ENCODE peak calls at places on chromosomes 6 and 20, in seven cellular contexts. One of them, this sample, is unnamed.

GRCh38 chr6:147033267-147033666 is 170.9 kb upstream of the STXBP5 start:
- DNase-seq in activated effector memory CD4-positive, alpha-beta T cell treated with anti-CD3 and anti-CD28 coated beads, Interleukin-2, amount 50 U/mL, for 16 hours: no peak
- DNase-seq in H9: peak; percentile 62
- DNase-seq in amniotic stem cell: no peak
- DNase-seq in A673: no peak
- DNase-seq in left lobe of liver: no peak
- DNase-seq in caudate nucleus: no peak
- DNase-seq in this sample: no peak

GRCh38 chr6:31400467-31401289 is 2.7 kb upstream of the MICA start:
- DNase-seq in A673: peak; percentile 82
- DNase-seq in activated effector memory CD4-positive, alpha-beta T cell treated with anti-CD3 and anti-CD28 coated beads, Interleukin-2, amount 50 U/mL, for 16 hours: peak; percentile 93
- DNase-seq in amniotic stem cell: no peak
- DNase-seq in left lobe of liver: peak; percentile 86
- DNase-seq in H9: peak; percentile 68
- DNase-seq in caudate nucleus: no peak
- DNase-seq in this sample: peak; percentile 87

GRCh38 chr20:19981091-19981490 is 36.1 kb upstream of the NAA20 start:
- DNase-seq in H9: no peak
- DNase-seq in activated effector memory CD4-positive, alpha-beta T cell treated with anti-CD3 and anti-CD28 coated beads, Interleukin-2, amount 50 U/mL, for 16 hours: no peak
- DNase-seq in left lobe of liver: no peak
- DNase-seq in caudate nucleus: no peak
- DNase-seq in A673: peak; percentile 24
- DNase-seq in amniotic stem cell: no peak
- DNase-seq in this sample: no peak

GRCh38 chr20:46398963-46399362 is 7.5 kb downstream of the ELMO2 start:
- DNase-seq in H9: no peak
- DNase-seq in caudate nucleus: no peak
- DNase-seq in activated effector memory CD4-positive, alpha-beta T cell treated with anti-CD3 and anti-CD28 coated beads, Interleukin-2, amount 50 U/mL, for 16 hours: no peak
- DNase-seq in left lobe of liver: no peak
- DNase-seq in amniotic stem cell: no peak
- DNase-seq in A673: no peak
- DNase-seq in this sample: no peak

GRCh38 chr6:43150051-43150751 is 20.9 kb upstream of the SRF start:
- DNase-seq in left lobe of liver: peak; percentile 85
- DNase-seq in H9: no peak
- DNase-seq in activated effector memory CD4-positive, alpha-beta T cell treated with anti-CD3 and anti-CD28 coated beads, Interleukin-2, amount 50 U/mL, for 16 hours: no peak
- DNase-seq in A673: no peak
- DNase-seq in caudate nucleus: no peak
- DNase-seq in amniotic stem cell: no peak
- DNase-seq in this sample: no peak

GRCh38 chr6:22025468-22026159 is 271.2 kb downstream of the PRL start:
- DNase-seq in caudate nucleus: no peak
- DNase-seq in activated effector memory CD4-positive, alpha-beta T cell treated with anti-CD3 and anti-CD28 coated beads, Interleukin-2, amount 50 U/mL, for 16 hours: no peak
- DNase-seq in amniotic stem cell: no peak
- DNase-seq in A673: peak; percentile 90
- DNase-seq in left lobe of liver: no peak
- DNase-seq in H9: peak; percentile 68
- DNase-seq in this sample: no peak

GRCh38 chr20:24647713-24648112 is 178.3 kb downstream of the SYNDIG1 start:
- DNase-seq in H9: no peak
- DNase-seq in A673: no peak
- DNase-seq in left lobe of liver: no peak
- DNase-seq in amniotic stem cell: no peak
- DNase-seq in caudate nucleus: no peak
- DNase-seq in activated effector memory CD4-positive, alpha-beta T cell treated with anti-CD3 and anti-CD28 coated beads, Interleukin-2, amount 50 U/mL, for 16 hours: no peak
- DNase-seq in this sample: no peak

GRCh38 chr20:45303586-45304463 is 2.8 kb upstream of the RBPJL start:
- DNase-seq in amniotic stem cell: no peak
- DNase-seq in H9: no peak
- DNase-seq in left lobe of liver: no peak
- DNase-seq in A673: peak; percentile 65
- DNase-seq in caudate nucleus: no peak
- DNase-seq in activated effector memory CD4-positive, alpha-beta T cell treated with anti-CD3 and anti-CD28 coated beads, Interleukin-2, amount 50 U/mL, for 16 hours: no peak
- DNase-seq in this sample: no peak

GRCh38 chr6:44188819-44189218 is 27.9 kb upstream of the MYMX start:
- DNase-seq in caudate nucleus: no peak
- DNase-seq in left lobe of liver: no peak
- DNase-seq in amniotic stem cell: no peak
- DNase-seq in A673: no peak
- DNase-seq in H9: no peak
- DNase-seq in activated effector memory CD4-positive, alpha-beta T cell treated with anti-CD3 and anti-CD28 coated beads, Interleukin-2, amount 50 U/mL, for 16 hours: no peak
- DNase-seq in this sample: no peak

GRCh38 chr6:168090064-168090690 is 11.2 kb upstream of the FRMD1 start:
- DNase-seq in amniotic stem cell: no peak
- DNase-seq in A673: no peak
- DNase-seq in activated effector memory CD4-positive, alpha-beta T cell treated with anti-CD3 and anti-CD28 coated beads, Interleukin-2, amount 50 U/mL, for 16 hours: no peak
- DNase-seq in left lobe of liver: no peak
- DNase-seq in H9: no peak
- DNase-seq in caudate nucleus: no peak
- DNase-seq in this sample: no peak

GRCh38 chr6:148272597-148272996 is 70.0 kb upstream of the SASH1 start:
- DNase-seq in H9: no peak
- DNase-seq in amniotic stem cell: no peak
- DNase-seq in A673: no peak
- DNase-seq in left lobe of liver: no peak
- DNase-seq in caudate nucleus: no peak
- DNase-seq in activated effector memory CD4-positive, alpha-beta T cell treated with anti-CD3 and anti-CD28 coated beads, Interleukin-2, amount 50 U/mL, for 16 hours: no peak
- DNase-seq in this sample: no peak

GRCh38 chr20:37314617-37315292 is 25.3 kb downstream of the MANBAL start:
- DNase-seq in amniotic stem cell: no peak
- DNase-seq in activated effector memory CD4-positive, alpha-beta T cell treated with anti-CD3 and anti-CD28 coated beads, Interleukin-2, amount 50 U/mL, for 16 hours: peak; percentile 44
- DNase-seq in caudate nucleus: no peak
- DNase-seq in H9: no peak
- DNase-seq in A673: no peak
- DNase-seq in left lobe of liver: no peak
- DNase-seq in this sample: peak; percentile 85

GRCh38 chr6:21748343-21749063 is 155.0 kb downstream of the SOX4 start:
- DNase-seq in activated effector memory CD4-positive, alpha-beta T cell treated with anti-CD3 and anti-CD28 coated beads, Interleukin-2, amount 50 U/mL, for 16 hours: no peak
- DNase-seq in left lobe of liver: no peak
- DNase-seq in A673: peak; percentile 86
- DNase-seq in amniotic stem cell: no peak
- DNase-seq in H9: no peak
- DNase-seq in caudate nucleus: no peak
- DNase-seq in this sample: no peak

GRCh38 chr20:38723069-38723981 is 961 bp upstream of the SLC32A1 start:
- DNase-seq in A673: no peak
- DNase-seq in left lobe of liver: no peak
- DNase-seq in activated effector memory CD4-positive, alpha-beta T cell treated with anti-CD3 and anti-CD28 coated beads, Interleukin-2, amount 50 U/mL, for 16 hours: no peak
- DNase-seq in caudate nucleus: no peak
- DNase-seq in H9: peak; percentile 46
- DNase-seq in amniotic stem cell: no peak
- DNase-seq in this sample: no peak

GRCh38 chr6:135054238-135054574 is 416 bp downstream of the HBS1L start:
- DNase-seq in H9: no peak
- DNase-seq in amniotic stem cell: no peak
- DNase-seq in activated effector memory CD4-positive, alpha-beta T cell treated with anti-CD3 and anti-CD28 coated beads, Interleukin-2, amount 50 U/mL, for 16 hours: no peak
- DNase-seq in caudate nucleus: no peak
- DNase-seq in A673: no peak
- DNase-seq in left lobe of liver: no peak
- DNase-seq in this sample: no peak

GRCh38 chr6:13152804-13153203 is 175.5 kb downstream of the TBC1D7 start:
- DNase-seq in A673: no peak
- DNase-seq in H9: peak; percentile 75
- DNase-seq in caudate nucleus: no peak
- DNase-seq in activated effector memory CD4-positive, alpha-beta T cell treated with anti-CD3 and anti-CD28 coated beads, Interleukin-2, amount 50 U/mL, for 16 hours: no peak
- DNase-seq in amniotic stem cell: no peak
- DNase-seq in left lobe of liver: no peak
- DNase-seq in this sample: no peak

GRCh38 chr6:13573669-13574110 is 711 bp upstream of the SIRT5 start:
- DNase-seq in A673: peak; percentile 39
- DNase-seq in left lobe of liver: no peak
- DNase-seq in activated effector memory CD4-positive, alpha-beta T cell treated with anti-CD3 and anti-CD28 coated beads, Interleukin-2, amount 50 U/mL, for 16 hours: peak; percentile 69
- DNase-seq in caudate nucleus: no peak
- DNase-seq in amniotic stem cell: no peak
- DNase-seq in H9: peak; percentile 46
- DNase-seq in this sample: no peak

GRCh38 chr6:17932362-17932852 is 55.0 kb downstream of the KIF13A start:
- DNase-seq in left lobe of liver: no peak
- DNase-seq in A673: no peak
- DNase-seq in caudate nucleus: no peak
- DNase-seq in amniotic stem cell: peak; percentile 21
- DNase-seq in activated effector memory CD4-positive, alpha-beta T cell treated with anti-CD3 and anti-CD28 coated beads, Interleukin-2, amount 50 U/mL, for 16 hours: no peak
- DNase-seq in H9: no peak
- DNase-seq in this sample: no peak

GRCh38 chr20:51631011-51631950 is 88.8 kb upstream of the NFATC2 start:
- DNase-seq in A673: peak; percentile 96
- DNase-seq in caudate nucleus: no peak
- DNase-seq in H9: no peak
- DNase-seq in left lobe of liver: no peak
- DNase-seq in amniotic stem cell: peak; percentile 80
- DNase-seq in activated effector memory CD4-positive, alpha-beta T cell treated with anti-CD3 and anti-CD28 coated beads, Interleukin-2, amount 50 U/mL, for 16 hours: peak; percentile 69
- DNase-seq in this sample: no peak

GRCh38 chr6:3139090-3139903 is 18.0 kb downstream of the TUBB2A start:
- DNase-seq in caudate nucleus: no peak
- DNase-seq in H9: no peak
- DNase-seq in left lobe of liver: peak; percentile 92
- DNase-seq in activated effector memory CD4-positive, alpha-beta T cell treated with anti-CD3 and anti-CD28 coated beads, Interleukin-2, amount 50 U/mL, for 16 hours: no peak
- DNase-seq in A673: no peak
- DNase-seq in amniotic stem cell: no peak
- DNase-seq in this sample: peak; percentile 79

GRCh38 chr6:41182069-41183034 is 18.6 kb downstream of the TREML2 start:
- DNase-seq in activated effector memory CD4-positive, alpha-beta T cell treated with anti-CD3 and anti-CD28 coated beads, Interleukin-2, amount 50 U/mL, for 16 hours: peak; percentile 76
- DNase-seq in amniotic stem cell: peak; percentile 23
- DNase-seq in caudate nucleus: no peak
- DNase-seq in left lobe of liver: peak; percentile 47
- DNase-seq in H9: peak; percentile 67
- DNase-seq in A673: peak; percentile 71
- DNase-seq in this sample: no peak

GRCh38 chr20:56358600-56359211 is at the start of gene FAM210B:
- DNase-seq in caudate nucleus: peak; percentile 85
- DNase-seq in activated effector memory CD4-positive, alpha-beta T cell treated with anti-CD3 and anti-CD28 coated beads, Interleukin-2, amount 50 U/mL, for 16 hours: peak; percentile 94
- DNase-seq in left lobe of liver: peak; percentile 93
- DNase-seq in amniotic stem cell: peak; percentile 74
- DNase-seq in H9: peak; percentile 93
- DNase-seq in A673: peak; percentile 93
- DNase-seq in this sample: peak; percentile 85

GRCh38 chr20:15654208-15654649 is 919.0 kb downstream of the KIF16B start:
- DNase-seq in A673: peak; percentile 59
- DNase-seq in left lobe of liver: peak; percentile 52
- DNase-seq in H9: peak; percentile 80
- DNase-seq in activated effector memory CD4-positive, alpha-beta T cell treated with anti-CD3 and anti-CD28 coated beads, Interleukin-2, amount 50 U/mL, for 16 hours: no peak
- DNase-seq in caudate nucleus: no peak
- DNase-seq in amniotic stem cell: no peak
- DNase-seq in this sample: no peak

GRCh38 chr6:25414755-25415154 is 135.6 kb downstream of the CARMIL1 start:
- DNase-seq in caudate nucleus: no peak
- DNase-seq in activated effector memory CD4-positive, alpha-beta T cell treated with anti-CD3 and anti-CD28 coated beads, Interleukin-2, amount 50 U/mL, for 16 hours: no peak
- DNase-seq in H9: no peak
- DNase-seq in A673: no peak
- DNase-seq in left lobe of liver: no peak
- DNase-seq in amniotic stem cell: no peak
- DNase-seq in this sample: no peak

GRCh38 chr6:82270791-82271392 is 23.3 kb upstream of the IBTK start:
- DNase-seq in activated effector memory CD4-positive, alpha-beta T cell treated with anti-CD3 and anti-CD28 coated beads, Interleukin-2, amount 50 U/mL, for 16 hours: no peak
- DNase-seq in H9: no peak
- DNase-seq in amniotic stem cell: no peak
- DNase-seq in A673: peak; percentile 75
- DNase-seq in caudate nucleus: no peak
- DNase-seq in left lobe of liver: no peak
- DNase-seq in this sample: no peak

GRCh38 chr20:36833275-36834020 is 42.5 kb upstream of the TLDC2 start:
- DNase-seq in amniotic stem cell: no peak
- DNase-seq in left lobe of liver: no peak
- DNase-seq in caudate nucleus: no peak
- DNase-seq in A673: no peak
- DNase-seq in activated effector memory CD4-positive, alpha-beta T cell treated with anti-CD3 and anti-CD28 coated beads, Interleukin-2, amount 50 U/mL, for 16 hours: no peak
- DNase-seq in H9: no peak
- DNase-seq in this sample: no peak

GRCh38 chr20:20085812-20086211 is 33.5 kb downstream of the CFAP61 start:
- DNase-seq in left lobe of liver: no peak
- DNase-seq in H9: no peak
- DNase-seq in activated effector memory CD4-positive, alpha-beta T cell treated with anti-CD3 and anti-CD28 coated beads, Interleukin-2, amount 50 U/mL, for 16 hours: no peak
- DNase-seq in caudate nucleus: no peak
- DNase-seq in amniotic stem cell: no peak
- DNase-seq in A673: no peak
- DNase-seq in this sample: no peak

GRCh38 chr20:10792291-10792690 is 118.5 kb upstream of the JAG1 start:
- DNase-seq in H9: no peak
- DNase-seq in A673: no peak
- DNase-seq in activated effector memory CD4-positive, alpha-beta T cell treated with anti-CD3 and anti-CD28 coated beads, Interleukin-2, amount 50 U/mL, for 16 hours: no peak
- DNase-seq in amniotic stem cell: no peak
- DNase-seq in caudate nucleus: no peak
- DNase-seq in left lobe of liver: no peak
- DNase-seq in this sample: no peak

GRCh38 chr6:8269856-8270454 is 165.4 kb downstream of the SLC35B3 start:
- DNase-seq in A673: no peak
- DNase-seq in left lobe of liver: no peak
- DNase-seq in H9: no peak
- DNase-seq in amniotic stem cell: no peak
- DNase-seq in caudate nucleus: no peak
- DNase-seq in activated effector memory CD4-positive, alpha-beta T cell treated with anti-CD3 and anti-CD28 coated beads, Interleukin-2, amount 50 U/mL, for 16 hours: no peak
- DNase-seq in this sample: no peak

GRCh38 chr6:1586256-1586655 is 23.5 kb upstream of the FOXC1 start:
- DNase-seq in left lobe of liver: no peak
- DNase-seq in caudate nucleus: no peak
- DNase-seq in A673: no peak
- DNase-seq in H9: no peak
- DNase-seq in activated effector memory CD4-positive, alpha-beta T cell treated with anti-CD3 and anti-CD28 coated beads, Interleukin-2, amount 50 U/mL, for 16 hours: no peak
- DNase-seq in amniotic stem cell: no peak
- DNase-seq in this sample: no peak

GRCh38 chr20:50624351-50625016 is 66.9 kb downstream of the RIPOR3 start:
- DNase-seq in amniotic stem cell: no peak
- DNase-seq in activated effector memory CD4-positive, alpha-beta T cell treated with anti-CD3 and anti-CD28 coated beads, Interleukin-2, amount 50 U/mL, for 16 hours: no peak
- DNase-seq in left lobe of liver: peak; percentile 92
- DNase-seq in A673: no peak
- DNase-seq in caudate nucleus: no peak
- DNase-seq in H9: no peak
- DNase-seq in this sample: no peak